ENCODE peak calls at places on chromosomes 4 and X, in ten cellular contexts. Y, Q, S, R, J, A, C, V, Z and U are unnamed samples.

GRCh38 chrX:13283512-13283911 is 36.3 kb downstream of the ATXN3L start:
- DNase-seq in Y (no peak), Q (no peak), S (no peak), R (peak), J (peak), A (no peak), C (no peak), V (no peak), Z (no peak), U (no peak)

GRCh38 chrX:139759637-139760036 is 51.7 kb upstream of the MCF2 start:
- DNase-seq in Y (no peak), Q (no peak), S (peak), R (peak), J (peak), A (no peak), C (no peak), V (no peak), Z (peak), U (no peak)

GRCh38 chr4:176587920-176588319 is 204.8 kb downstream of the VEGFC start:
- DNase-seq in Y (no peak), Q (no peak), S (peak), R (peak), J (no peak), A (no peak), C (no peak), V (no peak), Z (peak), U (no peak)

GRCh38 chrX:116961872-116962582 is 499.3 kb upstream of the CT83 start:
- DNase-seq in Y (no peak), Q (no peak), S (peak), R (no peak), J (peak), A (no peak), C (no peak), V (no peak), Z (no peak), U (no peak)

GRCh38 chrX:65846974-65847373 is 179.5 kb downstream of the MSN start:
- DNase-seq in Y (no peak), Q (no peak), S (no peak), R (no peak), J (no peak), A (no peak), C (no peak), V (no peak), Z (no peak), U (no peak)

GRCh38 chr4:128686032-128686465 is 123.5 kb upstream of the JADE1 start:
- DNase-seq in Y (no peak), Q (no peak), S (no peak), R (peak), J (no peak), A (no peak), C (no peak), V (no peak), Z (no peak), U (no peak)

GRCh38 chr4:46329118-46329976 is 60.6 kb downstream of the GABRA2 start:
- DNase-seq in Y (peak), Q (no peak), S (peak), R (peak), J (peak), A (no peak), C (no peak), V (no peak), Z (peak), U (no peak)

GRCh38 chrX:45778621-45779020 is 577.9 kb upstream of the DIPK2B start:
- DNase-seq in Y (no peak), Q (no peak), S (no peak), R (peak), J (no peak), A (no peak), C (no peak), V (no peak), Z (no peak), U (no peak)

GRCh38 chr4:53852343-53852742 is 212.1 kb downstream of the CHIC2 start:
- DNase-seq in Y (no peak), Q (no peak), S (peak), R (no peak), J (peak), A (no peak), C (no peak), V (no peak), Z (peak), U (no peak)

GRCh38 chrX:43595931-43596330 is 60.2 kb upstream of the MAOA start:
- DNase-seq in Y (no peak), Q (no peak), S (peak), R (no peak), J (no peak), A (no peak), C (no peak), V (no peak), Z (no peak), U (no peak)

GRCh38 chr4:153788064-153788418 is 842 bp downstream of the SFRP2 start:
- DNase-seq in Y (no peak), Q (no peak), S (peak), R (no peak), J (peak), A (no peak), C (peak), V (no peak), Z (no peak), U (no peak)

GRCh38 chrX:106039920-106040319 is 1.4 kb upstream of the SERPINA7 start:
- DNase-seq in Y (no peak), Q (no peak), S (peak), R (peak), J (peak), A (no peak), C (no peak), V (no peak), Z (no peak), U (no peak)

GRCh38 chr4:8201341-8201781 is 2.3 kb downstream of the SH3TC1 start:
- DNase-seq in Y (no peak), Q (peak), S (no peak), R (peak), J (no peak), A (peak), C (no peak), V (no peak), Z (no peak), U (no peak)

GRCh38 chr4:8200302-8200975 is 1.3 kb downstream of the SH3TC1 start:
- DNase-seq in Y (no peak), Q (peak), S (peak), R (no peak), J (no peak), A (peak), C (peak), V (no peak), Z (peak), U (peak)

GRCh38 chr4:8198906-8199593 is at the start of gene SH3TC1:
- DNase-seq in Y (peak), Q (peak), S (peak), R (peak), J (no peak), A (peak), C (peak), V (peak), Z (peak), U (peak)

GRCh38 chr4:8198206-8198905 is 734 bp upstream of the SH3TC1 start:
- DNase-seq in Y (no peak), Q (no peak), S (no peak), R (no peak), J (no peak), A (peak), C (no peak), V (no peak), Z (no peak), U (no peak)

GRCh38 chr4:8199594-8200301 is 658 bp downstream of the SH3TC1 start:
- DNase-seq in Y (no peak), Q (peak), S (no peak), R (no peak), J (no peak), A (peak), C (no peak), V (no peak), Z (no peak), U (no peak)
- H3K4me3 ChIP-seq in Y (peak), Q (peak), S (no peak), R (peak), J (no peak), A (peak), C (peak), V (peak), Z (peak), U (peak)

DNA sequence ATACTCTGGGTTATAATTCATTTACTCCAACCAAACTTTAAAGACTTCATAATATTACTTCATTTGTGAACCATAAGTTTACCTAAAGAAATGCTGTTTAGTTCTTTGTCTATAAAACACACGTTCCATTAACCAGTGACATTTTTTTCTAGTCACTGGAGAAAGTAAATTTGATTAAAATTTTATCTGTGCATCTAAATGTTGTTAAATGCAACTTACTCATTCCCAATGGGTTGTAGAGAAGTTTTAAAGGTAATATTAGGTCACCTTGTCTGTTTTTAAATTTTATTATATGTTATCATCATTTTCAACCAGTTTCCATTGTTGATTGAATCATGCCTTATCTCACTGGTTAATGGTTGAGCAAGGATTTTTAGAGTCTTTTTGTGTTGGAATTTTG is 401.4 kb downstream of the CCSER1 start:
- DNase-seq in Y (no peak), Q (no peak), S (no peak), R (no peak), J (no peak), A (no peak), C (no peak), V (no peak), Z (no peak), U (no peak)
- H3K4me3 ChIP-seq in Y (no peak), Q (no peak), S (no peak), R (no peak), J (no peak), A (no peak), C (no peak), V (no peak), Z (no peak), U (no peak)

DNA sequence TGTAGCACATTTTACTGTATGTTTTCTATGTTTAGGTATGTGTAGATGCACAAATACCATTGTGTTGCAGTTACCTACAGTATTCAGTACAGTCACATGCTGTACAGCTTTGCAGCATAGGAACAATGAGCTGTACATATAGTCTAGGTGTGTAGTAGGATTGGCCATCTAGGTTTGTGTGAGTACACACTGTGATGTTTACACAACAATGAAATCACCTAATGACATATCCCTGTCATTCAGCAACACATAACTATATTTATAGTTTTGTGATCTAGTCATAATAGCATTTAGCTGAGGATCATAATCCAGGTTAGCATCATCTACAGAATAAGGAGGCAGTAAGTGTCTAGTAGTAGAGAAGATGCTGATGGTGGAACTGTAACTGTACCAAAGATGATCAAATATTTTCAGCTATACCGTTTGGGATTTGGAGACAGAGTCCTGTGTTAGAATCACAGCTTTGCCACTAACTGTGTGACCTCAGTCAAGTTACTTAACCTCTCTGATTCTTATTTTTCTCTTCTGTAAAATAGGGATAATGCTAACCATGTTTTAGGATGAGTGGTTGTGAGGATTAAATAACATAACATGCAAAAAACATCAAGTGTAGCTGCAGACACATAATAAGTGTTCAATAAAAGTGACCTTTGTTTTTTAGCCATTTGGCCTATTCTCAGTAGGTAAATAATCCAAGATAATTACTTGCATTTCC is 73.3 kb downstream of the LIMCH1 start:
- DNase-seq in Y (no peak), Q (no peak), S (no peak), R (no peak), J (no peak), A (no peak), C (no peak), V (no peak), Z (no peak), U (no peak)
- H3K4me3 ChIP-seq in Y (no peak), Q (no peak), S (no peak), R (no peak), J (no peak), A (no peak), C (no peak), V (no peak), Z (no peak), U (no peak)

DNA sequence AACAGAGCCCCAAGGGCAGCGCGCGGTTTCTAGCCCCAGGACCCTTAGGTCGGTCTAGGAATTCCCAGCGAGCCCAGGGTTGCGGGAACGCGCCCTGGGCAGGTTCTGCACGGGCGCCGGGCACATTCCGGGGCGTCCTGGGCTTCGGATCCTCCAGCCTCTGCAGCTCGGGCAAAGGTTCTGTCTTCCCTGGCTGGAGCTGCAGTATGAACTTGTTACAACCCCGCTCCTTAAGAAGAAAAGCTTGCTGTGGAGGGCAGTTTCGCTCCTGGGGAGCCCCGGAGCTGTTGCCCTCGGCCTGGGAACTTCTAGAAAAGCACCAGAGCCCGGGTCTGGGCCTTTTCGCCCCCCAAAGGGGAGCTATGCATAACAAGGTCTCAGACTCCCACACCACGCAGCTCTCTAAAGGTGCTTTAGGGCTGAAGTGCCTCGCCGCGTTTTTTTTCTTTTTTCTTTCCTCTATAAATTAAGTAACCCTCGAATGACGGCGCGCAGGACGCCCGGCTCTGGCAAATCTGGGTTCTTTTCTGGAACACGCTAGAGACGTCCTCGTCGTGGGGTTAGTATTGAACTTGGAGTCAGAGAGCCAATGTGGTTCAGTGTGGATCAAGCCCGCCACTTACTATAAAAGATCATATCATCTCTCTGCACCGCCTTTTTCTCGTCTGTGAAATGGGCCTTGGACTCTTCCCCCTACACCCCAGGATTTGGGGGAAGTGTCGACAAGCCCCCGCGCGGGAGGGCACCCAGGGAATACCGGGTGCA is 5.7 kb downstream of the MSX1 start:
- DNase-seq in Y (no peak), Q (no peak), S (no peak), R (no peak), J (peak), A (peak), C (no peak), V (no peak), Z (no peak), U (no peak)
- H3K4me3 ChIP-seq in Y (no peak), Q (no peak), S (no peak), R (no peak), J (peak), A (no peak), C (no peak), V (peak), Z (no peak), U (no peak)

GRCh38 chr4:8819421-8820177 is 52.0 kb downstream of the HMX1 start:
- DNase-seq in Y (no peak), Q (no peak), S (no peak), R (no peak), J (peak), A (peak), C (peak), V (no peak), Z (no peak), U (no peak)
- H3K4me3 ChIP-seq in Y (no peak), Q (no peak), S (no peak), R (no peak), J (no peak), A (no peak), C (no peak), V (no peak), Z (no peak), U (no peak)

DNA sequence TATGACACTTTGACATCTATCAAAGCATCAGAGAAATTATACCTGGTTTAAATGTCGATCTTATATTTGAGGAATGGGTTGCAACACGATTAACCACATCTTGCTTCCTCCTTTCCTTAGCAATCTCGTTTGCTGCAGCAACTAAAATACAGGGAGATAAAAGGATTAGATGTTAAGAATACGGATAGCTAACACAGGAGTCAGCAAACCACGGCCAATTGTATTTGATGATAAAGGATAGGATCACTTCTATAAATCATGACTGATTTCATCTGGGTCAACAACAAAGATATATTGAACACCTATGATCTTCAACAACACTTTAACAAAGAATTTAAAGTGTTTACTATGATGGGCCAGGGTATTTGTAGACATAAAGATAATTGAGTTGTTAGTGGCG is 5.0 kb downstream of the MAP7D3 start:
- DNase-seq in Y (no peak), Q (no peak), S (no peak), R (no peak), J (no peak), A (no peak), C (no peak), V (no peak), Z (no peak), U (no peak)
- H3K4me3 ChIP-seq in Y (no peak), Q (no peak), S (no peak), R (no peak), J (no peak), A (no peak), C (no peak), V (no peak), Z (no peak), U (no peak)